ENCODE peak calls at places on chromosome 21, in six cellular contexts. U is HepG2, Q is breast epithelium, Y is HCT116, D is prostate gland, H is GM12891. L is an unnamed sample.

GRCh38 chr21:37915941-37916794 is at the start of gene KCNJ6:
- DNase-seq in U (no peak), Q (no peak), Y (no peak), D (peak), H (no peak), L (no peak)

GRCh38 chr21:37758997-37759396 is 157.3 kb downstream of the KCNJ6 start:
- DNase-seq in U (peak), Q (no peak), Y (no peak), D (peak), H (no peak), L (no peak)

GRCh38 chr21:42160950-42161225 is 58.1 kb upstream of the ABCG1 start:
- DNase-seq in U (peak), Q (no peak), Y (no peak), D (no peak), H (no peak), L (no peak)

GRCh38 chr21:33931799-33932390 is 16.3 kb upstream of the ATP5PO start:
- DNase-seq in U (no peak), Q (no peak), Y (no peak), D (no peak), H (no peak), L (no peak)

GRCh38 chr21:41482321-41482720 is 25.6 kb downstream of the TMPRSS2 start:
- DNase-seq in U (no peak), Q (no peak), Y (no peak), D (no peak), H (no peak), L (no peak)

GRCh38 chr21:21385404-21385803 is 387.2 kb downstream of the NCAM2 start:
- DNase-seq in U (no peak), Q (no peak), Y (no peak), D (no peak), H (no peak), L (no peak)

GRCh38 chr21:33265664-33266049 is 510 bp upstream of the IL10RB start:
- DNase-seq in U (no peak), Q (peak), Y (no peak), D (peak), H (no peak), L (no peak)

GRCh38 chr21:33642896-33643657 is 776 bp downstream of the ITSN1 start:
- DNase-seq in U (no peak), Q (no peak), Y (no peak), D (peak), H (no peak), L (no peak)

GRCh38 chr21:32867587-32867986 is 96.0 kb upstream of the PAXBP1 start:
- DNase-seq in U (no peak), Q (no peak), Y (no peak), D (no peak), H (no peak), L (no peak)

GRCh38 chr21:42746240-42746592 is 92.8 kb downstream of the PDE9A start:
- DNase-seq in U (no peak), Q (no peak), Y (no peak), D (no peak), H (no peak), L (no peak)

GRCh38 chr21:17987328-17987727 is 168.2 kb upstream of the C21orf91 start:
- DNase-seq in U (no peak), Q (no peak), Y (no peak), D (no peak), H (no peak), L (no peak)

GRCh38 chr21:44312716-44313115 is 12.9 kb downstream of the PFKL start:
- DNase-seq in U (no peak), Q (no peak), Y (no peak), D (no peak), H (no peak), L (no peak)

GRCh38 chr21:44024895-44025353 is 12.8 kb downstream of the TRAPPC10 start:
- DNase-seq in U (no peak), Q (peak), Y (no peak), D (no peak), H (no peak), L (peak)

GRCh38 chr21:41246808-41247207 is 69.8 kb upstream of the FAM3B start:
- DNase-seq in U (no peak), Q (no peak), Y (no peak), D (no peak), H (no peak), L (no peak)

GRCh38 chr21:33670076-33670475 is 27.8 kb downstream of the ITSN1 start:
- DNase-seq in U (no peak), Q (no peak), Y (no peak), D (no peak), H (no peak), L (no peak)

GRCh38 chr21:37450385-37451044 is 83.9 kb downstream of the DYRK1A start:
- DNase-seq in U (no peak), Q (no peak), Y (no peak), D (no peak), H (no peak), L (no peak)

GRCh38 chr21:32962286-32962685 is 63.4 kb upstream of the OLIG2 start:
- DNase-seq in U (no peak), Q (no peak), Y (no peak), D (no peak), H (no peak), L (no peak)

GRCh38 chr21:15050588-15051377 is 14.0 kb downstream of the NRIP1 start:
- DNase-seq in U (no peak), Q (no peak), Y (no peak), D (no peak), H (no peak), L (no peak)

GRCh38 chr21:37936010-37936785 is 19.9 kb upstream of the KCNJ6 start:
- DNase-seq in U (no peak), Q (no peak), Y (no peak), D (no peak), H (no peak), L (no peak)

GRCh38 chr21:20592482-20592881 is 405.7 kb upstream of the NCAM2 start:
- DNase-seq in U (no peak), Q (no peak), Y (no peak), D (no peak), H (no peak), L (no peak)

GRCh38 chr21:37367758-37368535 is 1.4 kb downstream of the DYRK1A start:
- DNase-seq in U (no peak), Q (no peak), Y (no peak), D (peak), H (no peak), L (no peak)

GRCh38 chr21:35297665-35298064 is 248.6 kb upstream of the RUNX1 start:
- DNase-seq in U (no peak), Q (no peak), Y (no peak), D (no peak), H (no peak), L (no peak)

GRCh38 chr21:35298757-35299156 is 249.7 kb upstream of the RUNX1 start:
- DNase-seq in U (no peak), Q (no peak), Y (no peak), D (no peak), H (no peak), L (no peak)

DNA sequence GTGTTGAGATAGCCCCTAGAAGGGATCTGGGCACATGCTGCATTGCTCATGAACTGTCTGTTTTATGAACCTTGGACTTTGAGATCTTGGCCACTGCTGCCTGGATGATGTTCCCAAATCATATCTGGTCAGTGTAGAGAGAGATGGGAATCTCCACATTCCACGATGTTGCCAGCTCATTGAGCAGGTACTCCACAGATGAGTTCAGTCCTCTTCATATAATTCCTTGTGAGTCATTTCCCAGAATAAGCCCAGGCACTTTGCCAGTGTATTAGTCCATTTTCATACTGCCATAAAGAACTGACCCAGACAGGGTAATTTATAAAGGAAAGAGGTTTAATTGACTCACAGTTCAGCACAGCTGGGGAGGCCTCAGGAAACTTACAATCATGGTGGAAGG is 254.0 kb upstream of the RUNX1 start:
- DNase-seq in U (no peak), Q (no peak), Y (peak), D (no peak), H (no peak), L (no peak)
- TF ChIP-seq POLR2AphosphoS5 in U (no peak), Q (no peak), Y (no peak), D (no peak), H (no peak), L (no peak)

GRCh38 chr21:45981641-45982255 is at the start of gene COL6A1:
- DNase-seq in U (no peak), Q (peak), Y (no peak), D (peak), H (peak), L (peak)
- TF ChIP-seq POLR2A in U (no peak), Q (peak), Y (peak), D (peak), H (no peak), L (no peak)

GRCh38 chr21:39537571-39537970 is 75.2 kb upstream of the B3GALT5 start:
- DNase-seq in U (no peak), Q (no peak), Y (no peak), D (no peak), H (no peak), L (no peak)
- TF ChIP-seq POLR2AphosphoS5 in U (no peak), Q (no peak), Y (no peak), D (no peak), H (no peak), L (no peak)

DNA sequence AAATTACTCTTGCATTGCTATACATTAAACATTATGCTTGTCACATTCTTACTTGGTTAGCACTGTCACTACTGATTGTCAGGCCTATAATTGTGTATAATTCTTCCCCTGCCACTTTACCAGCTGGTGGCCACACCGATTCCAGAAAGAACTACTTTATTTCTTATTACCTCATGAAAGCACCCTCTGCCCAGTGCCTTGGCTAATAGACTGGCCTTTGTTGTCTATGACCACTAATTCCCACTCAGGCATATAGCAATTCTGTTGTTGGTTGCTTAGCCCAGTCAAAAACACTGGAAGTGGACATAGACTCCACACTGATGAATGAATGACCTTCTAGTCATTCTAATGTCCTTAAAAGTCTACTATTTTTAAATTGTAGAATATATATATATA is 35.6 kb downstream of the MRPL39 start:
- DNase-seq in U (no peak), Q (no peak), Y (no peak), D (no peak), H (no peak), L (no peak)
- TF ChIP-seq POLR2A in U (no peak), Q (no peak), Y (no peak), D (no peak), H (peak), L (no peak)

GRCh38 chr21:35050348-35051286 is 1.5 kb upstream of the RUNX1 start:
- DNase-seq in U (no peak), Q (no peak), Y (no peak), D (no peak), H (no peak), L (no peak)
- TF ChIP-seq POLR2AphosphoS5 in U (no peak), Q (no peak), Y (no peak), D (peak), H (no peak), L (no peak)

DNA sequence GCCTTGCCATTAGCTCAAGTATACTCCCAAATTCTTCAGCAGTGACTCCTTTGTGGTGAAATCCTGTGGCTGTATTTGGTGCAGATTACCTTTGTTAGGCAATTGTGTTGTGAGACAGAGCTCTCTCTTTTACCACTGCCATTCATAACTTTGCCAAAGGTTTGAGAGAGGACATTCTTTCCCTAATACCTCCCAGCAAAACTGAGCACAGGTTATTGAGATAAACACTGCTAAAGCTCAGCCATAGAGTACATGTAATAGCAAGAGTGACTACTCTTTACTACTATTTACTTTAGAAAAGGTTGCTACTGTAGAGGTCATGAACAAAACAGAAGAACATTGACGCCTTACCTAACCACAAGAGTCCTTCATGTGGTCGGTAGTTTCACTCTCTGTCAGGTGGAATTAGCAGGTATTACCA is 514.0 kb upstream of the ADAMTS5 start:
- DNase-seq in U (no peak), Q (peak), Y (no peak), D (no peak), H (no peak), L (no peak)
- TF ChIP-seq POLR2A in U (no peak), Q (no peak), Y (no peak), D (no peak), H (no peak), L (no peak)

GRCh38 chr21:29146726-29147125 is 16.3 kb downstream of the MAP3K7CL start:
- DNase-seq in U (no peak), Q (no peak), Y (no peak), D (no peak), H (no peak), L (no peak)

GRCh38 chr21:29145354-29145782 is 14.9 kb downstream of the MAP3K7CL start:
- DNase-seq in U (peak), Q (no peak), Y (no peak), D (peak), H (no peak), L (no peak)

GRCh38 chr21:29148535-29148934 is 18.1 kb downstream of the MAP3K7CL start:
- DNase-seq in U (no peak), Q (no peak), Y (no peak), D (peak), H (no peak), L (no peak)

GRCh38 chr21:29144736-29145353 is 14.4 kb downstream of the MAP3K7CL start:
- DNase-seq in U (no peak), Q (no peak), Y (no peak), D (no peak), H (no peak), L (no peak)

GRCh38 chr21:29145837-29146453 is 15.5 kb downstream of the MAP3K7CL start:
- DNase-seq in U (no peak), Q (peak), Y (no peak), D (peak), H (no peak), L (no peak)
- TF ChIP-seq POLR2AphosphoS5 in U (no peak), Q (no peak), Y (no peak), D (peak), H (no peak), L (peak)

DNA sequence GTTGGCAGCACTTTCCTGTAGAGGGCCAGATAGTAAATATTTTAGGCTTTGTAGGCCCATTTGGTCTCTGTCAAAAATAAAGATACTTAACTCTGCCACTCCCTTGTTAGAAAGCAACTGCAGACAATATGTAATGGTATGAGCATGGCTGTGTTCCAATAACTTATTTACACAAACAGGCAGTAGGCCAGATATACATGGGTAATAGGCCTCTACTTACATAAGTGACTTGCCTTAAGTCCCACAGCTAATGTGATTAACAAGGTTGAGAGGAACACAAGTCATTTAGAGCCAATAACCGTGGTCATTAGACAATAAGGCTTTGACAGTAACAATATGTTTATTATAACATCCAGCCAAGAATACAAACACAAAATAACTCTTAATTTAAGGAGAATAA is 17.4 kb downstream of the CCT8 start:
- DNase-seq in U (no peak), Q (no peak), Y (no peak), D (no peak), H (no peak), L (no peak)
- TF ChIP-seq POLR2A in U (no peak), Q (no peak), Y (no peak), D (no peak), H (peak), L (no peak)

GRCh38 chr21:34935452-34935851 is 113.7 kb downstream of the RUNX1 start:
- DNase-seq in U (no peak), Q (no peak), Y (no peak), D (no peak), H (no peak), L (no peak)

GRCh38 chr21:34933609-34934345 is 115.3 kb downstream of the RUNX1 start:
- DNase-seq in U (no peak), Q (no peak), Y (no peak), D (no peak), H (no peak), L (no peak)

GRCh38 chr21:34936299-34936698 is 112.8 kb downstream of the RUNX1 start:
- DNase-seq in U (no peak), Q (no peak), Y (no peak), D (no peak), H (no peak), L (no peak)

GRCh38 chr21:34935868-34936267 is 113.2 kb downstream of the RUNX1 start:
- DNase-seq in U (no peak), Q (no peak), Y (no peak), D (no peak), H (no peak), L (no peak)

GRCh38 chr21:34934350-34934749 is 114.8 kb downstream of the RUNX1 start:
- DNase-seq in U (no peak), Q (no peak), Y (no peak), D (no peak), H (no peak), L (no peak)
- TF ChIP-seq POLR2AphosphoS5 in U (no peak), Q (no peak), Y (no peak), D (no peak), H (no peak), L (no peak)

GRCh38 chr21:16624468-16625102 is 888.3 kb upstream of the CXADR start:
- DNase-seq in U (no peak), Q (no peak), Y (no peak), D (no peak), H (no peak), L (no peak)
- TF ChIP-seq POLR2A in U (no peak), Q (no peak), Y (no peak), D (no peak), H (no peak), L (no peak)